ENCODE peak calls at places on chromosomes 12 and 14, in nine cellular contexts. Y, J, R, Z, C, O, Q, F and X are unnamed samples.

GRCh38 chr14:58749066-58749669 is 111.4 kb downstream of the DACT1 start:
- DNase-seq in Q (no peak), C (no peak), R (no peak), O (no peak), Z (no peak), Y (no peak), J (peak; percentile 46), F (no peak), X (no peak)

GRCh38 chr14:100313464-100314230 is 7.4 kb upstream of the SLC25A29 start:
- DNase-seq in J (no peak), Y (no peak), Q (no peak), Z (no peak), C (no peak), O (no peak), F (no peak), R (no peak), X (no peak)

GRCh38 chr12:16003460-16003859 is 92.3 kb downstream of the DERA start:
- DNase-seq in R (no peak), J (no peak), O (no peak), C (no peak), F (no peak), Z (no peak), Y (no peak), Q (no peak), X (no peak)

GRCh38 chr14:72751276-72752033 is 142.4 kb downstream of the DPF3 start:
- DNase-seq in Z (no peak), Q (no peak), C (no peak), Y (no peak), F (no peak), J (no peak), O (no peak), R (no peak), X (no peak)

GRCh38 chr12:4862809-4863208 is 46.9 kb upstream of the KCNA1 start:
- DNase-seq in C (no peak), R (no peak), O (no peak), Z (no peak), Y (no peak), Q (no peak), J (no peak), F (no peak), X (no peak)

GRCh38 chr14:51209457-51209856 is 30.6 kb upstream of the TMX1 start:
- DNase-seq in Q (no peak), Z (no peak), O (peak; percentile 95), F (no peak), R (no peak), J (no peak), C (no peak), Y (no peak), X (no peak)

GRCh38 chr12:66282244-66282643 is 20.0 kb upstream of the HELB start:
- DNase-seq in F (no peak), O (no peak), R (no peak), Q (no peak), C (no peak), Y (no peak), J (no peak), Z (no peak), X (no peak)

GRCh38 chr12:109098142-109098652 is 800 bp downstream of the UNG start:
- DNase-seq in Z (peak; percentile 76), F (peak; percentile 12), C (peak; percentile 85), Y (no peak), Q (peak; percentile 78), R (no peak), J (no peak), O (peak; percentile 34), X (no peak)

GRCh38 chr12:48004039-48004940 is at the start of gene COL2A1:
- DNase-seq in O (peak; percentile 76), F (no peak), Q (no peak), R (no peak), C (no peak), Z (no peak), J (peak; percentile 38), Y (no peak), X (peak; percentile 8)

GRCh38 chr14:66815687-66816086 is 307.7 kb downstream of the GPHN start:
- DNase-seq in C (no peak), J (no peak), O (no peak), Z (no peak), F (no peak), Q (no peak), Y (no peak), R (no peak), X (no peak)

GRCh38 chr12:123445388-123446344 is 9.2 kb upstream of the RILPL2 start:
- DNase-seq in C (no peak), O (no peak), J (no peak), R (no peak), Z (peak; percentile 28), Y (no peak), Q (peak; percentile 66), F (no peak), X (no peak)

GRCh38 chr12:1912580-1913376 is 5.7 kb downstream of the CACNA2D4 start:
- DNase-seq in Z (no peak), R (no peak), F (no peak), J (no peak), C (no peak), Y (no peak), Q (no peak), O (no peak), X (no peak)

GRCh38 chr12:122094735-122095561 is 16.4 kb downstream of the MLXIP start:
- DNase-seq in F (no peak), O (no peak), Z (no peak), J (no peak), Y (no peak), R (no peak), Q (no peak), C (no peak), X (no peak)

GRCh38 chr12:13195848-13196301 is 651 bp upstream of the EMP1 start:
- DNase-seq in O (no peak), Y (no peak), Z (no peak), Q (no peak), C (no peak), F (no peak), R (no peak), J (no peak), X (no peak)

GRCh38 chr12:122980192-122981035 is at the start of gene ARL6IP4:
- DNase-seq in O (peak; percentile 51), Z (peak; percentile 72), R (no peak), J (peak; percentile 75), Y (peak; percentile 61), C (peak; percentile 81), Q (peak; percentile 79), F (peak; percentile 31), X (peak; percentile 60)

GRCh38 chr12:4809449-4810218 is 89.4 kb downstream of the GALNT8 start:
- DNase-seq in O (no peak), Y (no peak), R (no peak), F (no peak), J (peak; percentile 29), Z (no peak), C (no peak), Q (peak; percentile 24), X (no peak)

GRCh38 chr12:65510584-65511050 is 232.1 kb downstream of the MSRB3 start:
- DNase-seq in Z (peak; percentile 43), Q (peak; percentile 76), J (no peak), C (no peak), F (no peak), R (peak; percentile 46), Y (no peak), O (no peak), X (no peak)

GRCh38 chr12:31629756-31630732 is 29.4 kb upstream of the ETFBKMT start:
- DNase-seq in J (no peak), R (peak; percentile 61), C (peak; percentile 57), Q (peak; percentile 60), F (no peak), O (no peak), Z (peak; percentile 23), Y (no peak), X (no peak)

GRCh38 chr12:46153267-46153872 is 115.5 kb downstream of the SLC38A1 start:
- DNase-seq in O (peak; percentile 62), Z (no peak), Q (no peak), Y (no peak), R (no peak), J (no peak), F (no peak), C (no peak), X (peak; percentile 28)

GRCh38 chr12:58607805-58608204 is 312.5 kb downstream of the LRIG3 start:
- DNase-seq in C (no peak), Q (no peak), Z (no peak), Y (no peak), R (no peak), O (no peak), J (no peak), F (no peak), X (no peak)

GRCh38 chr14:39175445-39176262 is 600 bp downstream of the PNN start:
- DNase-seq in F (no peak), Q (no peak), R (no peak), Z (no peak), J (peak; percentile 59), C (no peak), Y (no peak), O (peak; percentile 63), X (no peak)

GRCh38 chr12:93848453-93849120 is 171.4 kb downstream of the CRADD start:
- DNase-seq in Q (no peak), R (no peak), O (no peak), Y (no peak), Z (no peak), J (no peak), C (no peak), F (no peak), X (no peak)

GRCh38 chr14:73567365-73567764 is 1.6 kb upstream of the ACOT2 start:
- DNase-seq in F (no peak), J (no peak), Y (no peak), R (no peak), Q (no peak), C (no peak), O (no peak), Z (no peak), X (no peak)

GRCh38 chr14:51202914-51203665 is 37.0 kb upstream of the TMX1 start:
- DNase-seq in J (no peak), Y (no peak), Z (no peak), R (no peak), Q (no peak), C (no peak), O (no peak), F (no peak), X (no peak)

GRCh38 chr14:88995437-88996198 is 171.2 kb downstream of the TTC8 start:
- DNase-seq in R (no peak), Q (no peak), F (no peak), J (no peak), C (no peak), O (no peak), Y (no peak), Z (no peak), X (no peak)

GRCh38 chr12:8077207-8077606 is 4.9 kb upstream of the NECAP1 start:
- DNase-seq in Z (no peak), R (no peak), Y (no peak), O (no peak), F (no peak), Q (no peak), J (no peak), C (no peak), X (no peak)

GRCh38 chr12:40499856-40500255 is 192.4 kb upstream of the CNTN1 start:
- DNase-seq in Y (no peak), R (no peak), Q (no peak), O (no peak), Z (no peak), J (no peak), F (no peak), C (no peak), X (no peak)

GRCh38 chr12:6527711-6528110 is 6.6 kb upstream of the GAPDH start:
- DNase-seq in Z (no peak), J (no peak), O (no peak), R (no peak), C (no peak), Y (no peak), F (no peak), Q (no peak), X (no peak)

GRCh38 chr14:95043732-95044462 is 113.4 kb downstream of the DICER1 start:
- DNase-seq in F (no peak), O (no peak), Q (no peak), Y (no peak), C (no peak), Z (no peak), J (no peak), R (no peak), X (no peak)

GRCh38 chr12:81231574-81232368 is 153.9 kb downstream of the ACSS3 start:
- DNase-seq in F (no peak), O (no peak), J (no peak), Q (no peak), C (no peak), Y (no peak), Z (no peak), R (no peak), X (no peak)

GRCh38 chr12:132489078-132489601 is 811 bp upstream of the FBRSL1 start:
- DNase-seq in Q (no peak), F (peak; percentile 44), C (no peak), O (no peak), Y (peak; percentile 63), R (no peak), J (peak; percentile 79), Z (peak; percentile 51), X (peak; percentile 73)